ENCODE peak calls at places on chromosomes 5 and 9, in nine cellular contexts. H, S, L, R, P, U, Q, V and W are unnamed samples.

GRCh38 chr9:130118841-130119520 is 53.2 kb upstream of the NCS1 start:
- DNase-seq in H (no peak), S (no peak), L (peak), R (no peak), P (peak), U (no peak), Q (no peak), V (peak), W (no peak)

GRCh38 chr9:94802795-94803194 is 76.3 kb downstream of the AOPEP start:
- DNase-seq in H (peak), S (peak), L (peak), R (no peak), P (peak), U (no peak), Q (no peak), V (peak), W (no peak)

GRCh38 chr9:77583366-77583626 is 64.8 kb downstream of the GNA14 start:
- DNase-seq in H (no peak), S (no peak), L (no peak), R (no peak), P (no peak), U (no peak), Q (no peak), V (no peak), W (no peak)

GRCh38 chr9:4936277-4936676 is 48.8 kb upstream of the JAK2 start:
- DNase-seq in H (no peak), S (no peak), L (no peak), R (no peak), P (no peak), U (no peak), Q (no peak), V (no peak), W (no peak)

GRCh38 chr9:136977223-136978072 is at the start of gene PTGDS:
- DNase-seq in H (no peak), S (no peak), L (peak), R (peak), P (peak), U (no peak), Q (peak), V (peak), W (no peak)

GRCh38 chr5:74356009-74356695 is 284.4 kb downstream of the ENC1 start:
- DNase-seq in H (no peak), S (no peak), L (no peak), R (no peak), P (no peak), U (no peak), Q (no peak), V (no peak), W (no peak)

GRCh38 chr5:102959055-102959454 is 160.9 kb downstream of the GIN1 start:
- DNase-seq in H (no peak), S (peak), L (peak), R (no peak), P (peak), U (no peak), Q (no peak), V (peak), W (no peak)

GRCh38 chr9:114071197-114071795 is 6.8 kb downstream of the AMBP start:
- DNase-seq in H (no peak), S (no peak), L (no peak), R (no peak), P (no peak), U (no peak), Q (no peak), V (no peak), W (no peak)

GRCh38 chr9:73565833-73566465 is 414.3 kb downstream of the ANXA1 start:
- DNase-seq in H (no peak), S (no peak), L (no peak), R (no peak), P (peak), U (no peak), Q (peak), V (peak), W (no peak)

GRCh38 chr9:77839459-77840140 is 191.5 kb upstream of the GNA14 start:
- DNase-seq in H (no peak), S (no peak), L (peak), R (no peak), P (peak), U (no peak), Q (no peak), V (peak), W (no peak)

GRCh38 chr5:173456751-173457171 is 128.5 kb upstream of the STC2 start:
- DNase-seq in H (no peak), S (no peak), L (peak), R (no peak), P (no peak), U (no peak), Q (no peak), V (peak), W (no peak)

GRCh38 chr5:117679046-117679445 is 1104.4 kb upstream of the SEMA6A start:
- DNase-seq in H (no peak), S (no peak), L (no peak), R (no peak), P (no peak), U (no peak), Q (no peak), V (no peak), W (no peak)

GRCh38 chr9:660227-660626 is 181.3 kb upstream of the DMRT1 start:
- DNase-seq in H (no peak), S (no peak), L (no peak), R (no peak), P (no peak), U (no peak), Q (no peak), V (peak), W (no peak)

GRCh38 chr5:98624145-98624880 is 149.2 kb upstream of the RGMB start:
- DNase-seq in H (no peak), S (no peak), L (peak), R (no peak), P (no peak), U (no peak), Q (no peak), V (no peak), W (no peak)

GRCh38 chr5:124887223-124887622 is 140.8 kb upstream of the ZNF608 start:
- DNase-seq in H (no peak), S (no peak), L (no peak), R (no peak), P (no peak), U (no peak), Q (no peak), V (no peak), W (peak)

GRCh38 chr9:121895274-121895835 is 197.8 kb downstream of the TTLL11 start:
- DNase-seq in H (no peak), S (no peak), L (no peak), R (no peak), P (no peak), U (no peak), Q (no peak), V (no peak), W (no peak)

GRCh38 chr9:93288891-93289883 is 105.2 kb downstream of the WNK2 start:
- DNase-seq in H (no peak), S (peak), L (peak), R (no peak), P (no peak), U (peak), Q (no peak), V (no peak), W (no peak)

GRCh38 chr9:26863074-26863473 is 29.5 kb downstream of the CAAP1 start:
- DNase-seq in H (no peak), S (no peak), L (peak), R (no peak), P (peak), U (no peak), Q (no peak), V (peak), W (no peak)

GRCh38 chr5:34487202-34487879 is 168.8 kb upstream of the RAI14 start:
- DNase-seq in H (no peak), S (no peak), L (peak), R (no peak), P (peak), U (no peak), Q (no peak), V (peak), W (peak)